ENCODE peak calls at places on chromosome 3, in nine cellular contexts. J is ovary; L is memory B cell; U is pancreas; A is pulmonary artery endothelial cell; Y is GM12891; O is stimulated activated CD8-positive, alpha-beta memory T cell treated with anti-CD3 and anti-CD28 coated beads, Interleukin-7, amount 100 ng/mL, for 1 hour; W is germinal center; P is endothelial cell. H is an unnamed sample.
A peak's percentile ranks its signal among the peaks of the same experiment; 100 is the strongest.

GRCh38 chr3:196193037-196193737 is 18.0 kb downstream of the ZDHHC19 start:
- DNase-seq in P (no peak), J (no peak), W (no peak), A (no peak), Y (no peak), L (no peak), O (no peak), U (no peak), H (peak; percentile 52)

GRCh38 chr3:53739926-53740325 is 106.3 kb downstream of the CHDH start:
- DNase-seq in U (no peak), W (no peak), A (no peak), Y (no peak), P (no peak), J (no peak), O (no peak), L (no peak), H (no peak)

GRCh38 chr3:112640864-112641751 is at the start of gene CCDC80:
- DNase-seq in W (no peak), Y (no peak), A (peak; percentile 77), J (peak; percentile 25), U (no peak), P (no peak), O (no peak), L (no peak), H (no peak)

GRCh38 chr3:27796365-27796875 is 74.3 kb upstream of the EOMES start:
- DNase-seq in O (no peak), J (no peak), L (no peak), P (no peak), W (no peak), A (no peak), U (no peak), Y (no peak), H (no peak)

GRCh38 chr3:37701729-37702128 is 160.0 kb upstream of the CTDSPL start:
- DNase-seq in P (no peak), U (no peak), A (no peak), L (no peak), Y (no peak), O (no peak), W (no peak), J (no peak), H (no peak)

GRCh38 chr3:185654758-185655145 is 68.7 kb downstream of the SENP2 start:
- DNase-seq in J (no peak), O (no peak), A (no peak), W (no peak), Y (no peak), L (no peak), P (no peak), U (no peak), H (no peak)

GRCh38 chr3:61381745-61382392 is 130.6 kb upstream of the FHIT start:
- DNase-seq in L (no peak), P (no peak), O (no peak), A (no peak), U (no peak), Y (peak; percentile 22), W (peak; percentile 34), J (no peak), H (no peak)

GRCh38 chr3:125032683-125033082 is 23.1 kb downstream of the HEG1 start:
- DNase-seq in A (no peak), Y (no peak), O (no peak), W (no peak), P (no peak), U (no peak), J (no peak), L (no peak), H (no peak)

GRCh38 chr3:71177375-71177774 is 406.2 kb downstream of the FOXP1 start:
- DNase-seq in A (no peak), O (no peak), W (no peak), L (no peak), P (no peak), Y (no peak), U (no peak), J (no peak), H (no peak)

GRCh38 chr3:190877925-190878324 is 15.4 kb upstream of the GMNC start:
- DNase-seq in L (no peak), U (no peak), W (no peak), Y (no peak), J (no peak), A (no peak), P (no peak), O (no peak), H (peak; percentile 11)

GRCh38 chr3:16309558-16309957 is 44.5 kb downstream of the OXNAD1 start:
- DNase-seq in J (no peak), A (no peak), P (no peak), W (no peak), O (no peak), U (no peak), Y (peak; percentile 27), L (no peak), H (peak; percentile 52)

GRCh38 chr3:124606180-124606579 is 124.1 kb upstream of the UMPS start:
- DNase-seq in O (no peak), L (no peak), U (no peak), Y (no peak), A (no peak), P (no peak), W (no peak), J (no peak), H (no peak)

GRCh38 chr3:102179321-102180290 is 255.2 kb upstream of the ZPLD1 start:
- DNase-seq in O (no peak), W (no peak), U (no peak), A (no peak), L (no peak), P (no peak), J (no peak), Y (no peak), H (peak; percentile 41)

GRCh38 chr3:169772530-169772950 is 656 bp upstream of the MYNN start:
- DNase-seq in L (no peak), O (peak; percentile 45), A (no peak), U (peak; percentile 79), J (peak; percentile 78), P (peak; percentile 50), W (peak; percentile 54), Y (no peak), H (no peak)

GRCh38 chr3:183317886-183318845 is 65.1 kb downstream of the B3GNT5 start:
- DNase-seq in O (no peak), W (no peak), U (no peak), P (no peak), A (no peak), Y (no peak), L (no peak), J (no peak), H (no peak)

GRCh38 chr3:49032646-49033304 is 3.6 kb upstream of the IMPDH2 start:
- DNase-seq in U (no peak), L (no peak), J (no peak), A (no peak), O (no peak), Y (no peak), W (no peak), P (no peak), H (no peak)

GRCh38 chr3:48301814-48302194 is 31.7 kb downstream of the SPINK8 start:
- DNase-seq in W (peak; percentile 16), A (no peak), O (no peak), J (peak; percentile 21), Y (peak; percentile 22), U (peak; percentile 41), L (no peak), P (no peak), H (no peak)

GRCh38 chr3:126782554-126782953 is 78.5 kb downstream of the CHCHD6 start:
- DNase-seq in J (no peak), L (no peak), P (no peak), A (no peak), W (no peak), Y (no peak), O (no peak), U (no peak), H (no peak)

GRCh38 chr3:38538773-38539353 is 42.7 kb downstream of the EXOG start:
- DNase-seq in W (no peak), P (no peak), A (no peak), Y (no peak), J (no peak), O (no peak), U (no peak), L (no peak), H (no peak)

GRCh38 chr3:115148142-115148790 is 1.2 kb upstream of the ZBTB20 start:
- DNase-seq in J (no peak), O (no peak), L (no peak), Y (no peak), U (no peak), W (no peak), P (no peak), A (no peak), H (no peak)

H was measured in GM06990.